ENCODE peak calls at places on chromosomes 3 and 15, in nine cellular contexts. M is cardiac muscle cell, J is coronary artery, W is endothelial cell, Q is A549, O is epithelial cell of proximal tubule, R is MCF 10A, F is GM10248, A is PC-3. G is an unnamed sample.

GRCh38 chr15:45510758-45511280 is 11.7 kb downstream of the SLC30A4 start:
- DNase-seq in M (no peak), J (no peak), W (no peak), Q (no peak), O (no peak), R (no peak), F (no peak), A (no peak), G (no peak)

GRCh38 chr3:17905996-17906395 is 163.6 kb upstream of the TBC1D5 start:
- DNase-seq in M (no peak), J (no peak), W (no peak), Q (no peak), O (no peak), R (peak), F (no peak), A (no peak), G (no peak)

GRCh38 chr15:101143321-101143720 is 108.5 kb downstream of the CHSY1 start:
- DNase-seq in M (no peak), J (no peak), W (no peak), Q (no peak), O (no peak), R (no peak), F (no peak), A (no peak), G (no peak)

GRCh38 chr3:197458179-197458707 is 97.5 kb downstream of the BDH1 start:
- DNase-seq in M (no peak), J (no peak), W (no peak), Q (peak), O (no peak), R (peak), F (peak), A (no peak), G (no peak)

GRCh38 chr3:79351693-79352092 is 416.1 kb downstream of the ROBO1 start:
- DNase-seq in M (no peak), J (no peak), W (no peak), Q (no peak), O (no peak), R (no peak), F (no peak), A (no peak), G (no peak)

GRCh38 chr3:141064255-141064926 is 13.2 kb downstream of the SPSB4 start:
- DNase-seq in M (no peak), J (peak), W (no peak), Q (no peak), O (no peak), R (no peak), F (no peak), A (no peak), G (peak)

GRCh38 chr3:178083906-178084823 is 452.1 kb upstream of the KCNMB2 start:
- DNase-seq in M (peak), J (no peak), W (peak), Q (peak), O (no peak), R (peak), F (no peak), A (peak), G (no peak)

GRCh38 chr15:89654847-89655805 is at the start of gene KIF7:
- DNase-seq in M (peak), J (no peak), W (peak), Q (peak), O (no peak), R (no peak), F (peak), A (peak), G (no peak)

GRCh38 chr3:5021571-5022092 is 42.4 kb downstream of the BHLHE40 start:
- DNase-seq in M (no peak), J (no peak), W (no peak), Q (peak), O (no peak), R (peak), F (no peak), A (peak), G (no peak)

GRCh38 chr3:133209871-133210550 is 171.8 kb downstream of the TMEM108 start:
- DNase-seq in M (peak), J (no peak), W (no peak), Q (no peak), O (no peak), R (no peak), F (no peak), A (peak), G (no peak)

GRCh38 chr3:12388185-12388584 is 96.1 kb upstream of the TSEN2 start:
- DNase-seq in M (no peak), J (no peak), W (no peak), Q (no peak), O (no peak), R (no peak), F (no peak), A (no peak), G (no peak)

GRCh38 chr3:19531426-19531825 is 383.1 kb downstream of the KCNH8 start:
- DNase-seq in M (no peak), J (no peak), W (no peak), Q (no peak), O (no peak), R (no peak), F (no peak), A (no peak), G (no peak)

GRCh38 chr3:11944052-11944673 is 60.0 kb upstream of the SYN2 start:
- DNase-seq in M (peak), J (no peak), W (peak), Q (peak), O (no peak), R (peak), F (no peak), A (peak), G (peak)

GRCh38 chr3:22933051-22933450 is 270.1 kb upstream of the UBE2E2 start:
- DNase-seq in M (no peak), J (no peak), W (no peak), Q (no peak), O (no peak), R (no peak), F (no peak), A (no peak), G (no peak)

GRCh38 chr3:14550181-14550580 is 10.0 kb upstream of the GRIP2 start:
- DNase-seq in M (no peak), J (no peak), W (no peak), Q (no peak), O (no peak), R (no peak), F (no peak), A (no peak), G (no peak)

GRCh38 chr3:126134219-126134975 is 46.0 kb downstream of the ALDH1L1 start:
- DNase-seq in M (peak), J (peak), W (peak), Q (peak), O (no peak), R (peak), F (peak), A (peak), G (peak)

GRCh38 chr15:44157679-44158078 is 37.4 kb downstream of the FRMD5 start:
- DNase-seq in M (peak), J (no peak), W (no peak), Q (peak), O (peak), R (no peak), F (no peak), A (peak), G (no peak)

GRCh38 chr15:77564933-77565332 is 67.8 kb downstream of the LINGO1 start:
- DNase-seq in M (no peak), J (no peak), W (no peak), Q (no peak), O (no peak), R (no peak), F (no peak), A (no peak), G (no peak)

GRCh38 chr15:56102401-56102800 is 109.0 kb upstream of the NEDD4 start:
- DNase-seq in M (no peak), J (no peak), W (no peak), Q (no peak), O (no peak), R (no peak), F (no peak), A (no peak), G (no peak)

GRCh38 chr3:9396301-9396631 is 1.1 kb upstream of the SETD5 start:
- DNase-seq in M (no peak), J (peak), W (no peak), Q (peak), O (peak), R (peak), F (peak), A (peak), G (no peak)

GRCh38 chr3:101829066-101829830 is 20.1 kb upstream of the NFKBIZ start:
- DNase-seq in M (peak), J (peak), W (no peak), Q (no peak), O (no peak), R (peak), F (no peak), A (no peak), G (no peak)

GRCh38 chr3:51311055-51311454 is 74.0 kb upstream of the MANF start:
- DNase-seq in M (peak), J (no peak), W (no peak), Q (peak), O (peak), R (peak), F (peak), A (peak), G (no peak)

GRCh38 chr3:161559177-161559998 is 62.8 kb downstream of the OTOL1 start:
- DNase-seq in M (peak), J (no peak), W (peak), Q (peak), O (peak), R (peak), F (peak), A (peak), G (no peak)

GRCh38 chr15:69175536-69175935 is 15.1 kb downstream of the GLCE start:
- DNase-seq in M (no peak), J (no peak), W (no peak), Q (no peak), O (no peak), R (no peak), F (no peak), A (no peak), G (no peak)

GRCh38 chr3:147906275-147906674 is 497.1 kb downstream of the ZIC1 start:
- DNase-seq in M (no peak), J (no peak), W (no peak), Q (no peak), O (no peak), R (peak), F (no peak), A (peak), G (no peak)

GRCh38 chr3:169658311-169658931 is 5.1 kb downstream of the MECOM start:
- DNase-seq in M (peak), J (no peak), W (peak), Q (no peak), O (no peak), R (no peak), F (peak), A (no peak), G (no peak)

GRCh38 chr3:184005981-184006507 is 11.6 kb downstream of the ABCC5 start:
- DNase-seq in M (peak), J (no peak), W (peak), Q (peak), O (peak), R (peak), F (peak), A (peak), G (no peak)

GRCh38 chr15:60733196-60733595 is 254.3 kb upstream of the ICE2 start:
- DNase-seq in M (no peak), J (no peak), W (no peak), Q (no peak), O (no peak), R (no peak), F (no peak), A (no peak), G (no peak)

GRCh38 chr3:5078151-5078550 is 43.9 kb upstream of the ARL8B start:
- DNase-seq in M (no peak), J (no peak), W (no peak), Q (peak), O (no peak), R (peak), F (no peak), A (peak), G (no peak)

GRCh38 chr3:59970384-59970783 is 920.6 kb upstream of the CFAP20DC start:
- DNase-seq in M (no peak), J (no peak), W (no peak), Q (no peak), O (no peak), R (no peak), F (no peak), A (no peak), G (no peak)

GRCh38 chr3:59970796-59971195 is 921.0 kb upstream of the CFAP20DC start:
- DNase-seq in M (no peak), J (no peak), W (no peak), Q (no peak), O (no peak), R (no peak), F (no peak), A (no peak), G (no peak)

DNA sequence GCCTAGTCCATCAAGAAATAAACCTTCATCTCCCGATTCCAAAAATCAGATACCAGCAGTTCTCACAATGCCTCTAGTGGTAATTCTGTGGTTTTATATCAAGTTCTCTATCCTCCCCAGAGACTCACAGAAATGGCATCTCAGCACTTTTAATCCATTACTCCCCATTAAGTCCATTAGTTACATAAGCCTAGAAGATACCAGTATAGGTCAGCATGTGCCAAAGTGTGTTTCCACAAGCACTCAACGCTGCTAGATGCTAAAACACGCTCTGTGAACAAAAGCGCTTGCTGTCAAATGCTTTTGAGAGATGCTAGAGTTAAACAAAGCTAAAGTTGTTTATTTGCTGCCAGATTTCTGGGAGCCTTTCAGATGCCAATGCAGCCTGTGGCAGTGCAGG is 918.7 kb upstream of the CFAP20DC start:
- DNase-seq in M (no peak), J (no peak), W (no peak), Q (no peak), O (no peak), R (no peak), F (no peak), A (no peak), G (no peak)
- TF ChIP-seq CTCF in M (no peak), J (no peak), W (no peak), Q (no peak), O (peak), R (no peak), F (no peak), A (peak), G (no peak)

GRCh38 chr3:195270079-195270349 is 945 bp downstream of the XXYLT1 start:
- DNase-seq in M (no peak), J (no peak), W (no peak), Q (no peak), O (no peak), R (no peak), F (no peak), A (no peak), G (no peak)
- TF ChIP-seq CTCF in M (no peak), J (no peak), W (no peak), Q (no peak), O (no peak), R (no peak), F (no peak), A (no peak), G (no peak)

DNA sequence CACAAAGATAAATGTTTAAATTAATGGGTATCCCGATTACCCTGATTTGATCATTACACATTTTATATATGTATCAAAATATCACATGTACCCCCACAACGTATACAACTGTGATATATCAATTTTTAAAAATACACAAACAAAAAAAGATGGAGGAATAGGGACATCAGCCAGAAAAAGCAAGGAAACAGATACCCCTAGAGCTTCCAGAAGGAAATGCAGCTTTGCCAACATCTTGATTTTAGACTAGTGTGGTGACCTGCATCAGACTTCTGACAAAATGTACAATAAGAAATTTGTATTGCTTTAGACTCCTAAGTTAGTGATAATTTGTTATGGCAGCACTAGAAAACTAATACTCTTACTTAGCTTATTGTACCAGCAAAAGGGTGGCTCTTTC is 483.8 kb downstream of the TUSC7 start:
- DNase-seq in M (no peak), J (no peak), W (no peak), Q (peak), O (no peak), R (peak), F (no peak), A (no peak), G (no peak)
- TF ChIP-seq CTCF in M (no peak), J (no peak), W (peak), Q (no peak), O (peak), R (no peak), F (no peak), A (no peak), G (peak)

GRCh38 chr15:39310633-39311032 is 270.2 kb upstream of the THBS1 start:
- DNase-seq in M (no peak), J (no peak), W (no peak), Q (no peak), O (no peak), R (peak), F (no peak), A (peak), G (no peak)

GRCh38 chr15:39313881-39314280 is 267.0 kb upstream of the THBS1 start:
- DNase-seq in M (no peak), J (no peak), W (no peak), Q (no peak), O (no peak), R (no peak), F (no peak), A (no peak), G (no peak)

GRCh38 chr15:39315200-39315599 is 265.7 kb upstream of the THBS1 start:
- DNase-seq in M (no peak), J (no peak), W (no peak), Q (no peak), O (no peak), R (no peak), F (no peak), A (peak), G (no peak)

GRCh38 chr15:39313467-39313866 is 267.4 kb upstream of the THBS1 start:
- DNase-seq in M (no peak), J (no peak), W (no peak), Q (no peak), O (no peak), R (no peak), F (no peak), A (no peak), G (no peak)

DNA sequence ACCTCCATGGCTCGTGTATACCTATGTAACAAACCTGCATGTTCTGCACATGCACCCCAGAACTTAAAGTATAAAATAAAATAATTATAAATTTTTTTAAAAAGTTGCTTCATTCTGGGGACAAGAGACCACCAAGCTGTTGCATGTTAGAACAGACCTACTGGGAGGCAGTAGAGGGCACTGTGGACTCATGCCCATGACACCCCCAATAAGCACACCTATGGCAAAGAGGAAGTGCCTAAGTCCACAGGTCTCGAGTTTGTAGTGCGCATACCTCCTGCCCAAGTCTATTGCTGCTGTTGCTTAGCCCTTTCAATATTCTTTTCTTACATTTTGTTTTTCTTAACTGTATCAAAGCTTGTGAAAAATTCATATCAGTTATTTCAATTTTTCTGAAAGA is 267.9 kb upstream of the THBS1 start:
- DNase-seq in M (peak), J (no peak), W (no peak), Q (peak), O (no peak), R (peak), F (no peak), A (peak), G (no peak)
- TF ChIP-seq CTCF in M (peak), J (no peak), W (no peak), Q (no peak), O (peak), R (no peak), F (no peak), A (peak), G (peak)

GRCh38 chr15:65927545-65927944 is 58.3 kb downstream of the RAB11A start:
- DNase-seq in M (no peak), J (no peak), W (no peak), Q (peak), O (no peak), R (peak), F (no peak), A (no peak), G (no peak)
- TF ChIP-seq CTCF in M (peak), J (no peak), W (peak), Q (no peak), O (peak), R (peak), F (no peak), A (peak), G (peak)

DNA sequence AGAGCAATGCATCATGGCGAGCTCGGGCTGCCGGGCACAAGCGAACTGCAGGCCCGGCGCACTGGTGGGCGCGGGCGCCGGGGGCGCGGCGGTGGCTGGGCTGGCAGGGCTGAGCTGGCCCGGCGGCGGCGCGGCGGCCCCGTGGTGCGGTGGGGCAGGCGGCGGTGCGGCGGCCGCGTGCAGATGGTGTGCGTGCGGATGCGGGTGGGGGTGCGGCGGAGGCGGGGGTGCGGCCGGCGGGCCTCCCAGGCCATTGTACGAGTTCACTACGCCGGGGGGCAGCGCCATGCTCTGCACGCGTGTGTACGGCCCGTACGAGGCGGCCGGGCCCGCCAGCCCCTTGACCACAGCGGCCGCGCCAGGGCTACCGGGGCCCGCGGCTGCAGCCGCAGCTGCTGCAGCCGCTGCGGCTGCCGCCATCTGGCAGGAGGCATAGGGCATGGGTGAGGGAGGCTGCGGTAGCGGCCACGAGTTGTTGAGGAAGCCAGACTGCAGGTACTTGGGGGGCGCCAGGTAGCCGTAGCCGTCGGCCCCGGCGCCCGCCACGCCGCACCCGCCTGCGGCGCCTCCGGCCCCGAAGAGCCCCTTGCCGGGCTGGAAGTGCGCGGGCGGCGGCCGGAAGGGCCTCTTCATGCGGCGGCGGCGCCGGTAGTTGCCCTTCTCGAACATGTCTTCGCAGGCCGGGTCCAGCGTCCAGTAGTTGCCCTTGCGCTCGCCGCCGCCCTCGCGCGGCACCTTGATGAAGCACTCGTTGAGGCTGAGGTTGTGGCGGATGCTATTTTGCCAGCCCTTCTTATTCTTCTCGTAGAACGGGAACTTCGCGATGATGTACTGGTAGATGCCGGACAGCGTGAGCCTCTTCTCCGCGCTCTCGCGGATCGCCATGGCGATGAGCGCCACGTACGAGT is 1.0 kb downstream of the FOXL2 start:
- DNase-seq in M (no peak), J (peak), W (peak), Q (peak), O (no peak), R (peak), F (no peak), A (no peak), G (no peak)
- TF ChIP-seq CTCF in M (peak), J (no peak), W (peak), Q (peak), O (peak), R (peak), F (peak), A (peak), G (peak)